ENCODE peak calls at places on chromosome 4, in four cellular contexts. One of them, this sample, is unnamed.

GRCh38 chr4:159297088-159297487 is 194.2 kb downstream of the RAPGEF2 start:
- DNase-seq in pancreas: no peak
- DNase-seq in brain microvascular endothelial cell: no peak
- DNase-seq in CD8-positive, alpha-beta memory T cell: no peak
- DNase-seq in this sample: no peak

GRCh38 chr4:4461850-4462249 is 74.9 kb downstream of the NSG1 start:
- DNase-seq in pancreas: no peak
- DNase-seq in brain microvascular endothelial cell: no peak
- DNase-seq in CD8-positive, alpha-beta memory T cell: peak; percentile 83
- DNase-seq in this sample: no peak

GRCh38 chr4:173218411-173219125 is 50.0 kb downstream of the GALNT7 start:
- DNase-seq in pancreas: no peak
- DNase-seq in CD8-positive, alpha-beta memory T cell: no peak
- DNase-seq in brain microvascular endothelial cell: peak; percentile 96
- DNase-seq in this sample: no peak

GRCh38 chr4:119854364-119854763 is 212.3 kb downstream of the MAD2L1 start:
- DNase-seq in CD8-positive, alpha-beta memory T cell: no peak
- DNase-seq in pancreas: no peak
- DNase-seq in brain microvascular endothelial cell: no peak
- DNase-seq in this sample: no peak

GRCh38 chr4:169851750-169852149 is 94.0 kb upstream of the HPF1 start:
- DNase-seq in CD8-positive, alpha-beta memory T cell: no peak
- DNase-seq in brain microvascular endothelial cell: no peak
- DNase-seq in pancreas: no peak
- DNase-seq in this sample: no peak

GRCh38 chr4:41514169-41514568 is 23.8 kb upstream of the LIMCH1 start:
- DNase-seq in CD8-positive, alpha-beta memory T cell: no peak
- DNase-seq in brain microvascular endothelial cell: no peak
- DNase-seq in pancreas: no peak
- DNase-seq in this sample: no peak

GRCh38 chr4:37719021-37719420 is 32.8 kb upstream of the RELL1 start:
- DNase-seq in brain microvascular endothelial cell: no peak
- DNase-seq in CD8-positive, alpha-beta memory T cell: no peak
- DNase-seq in pancreas: no peak
- DNase-seq in this sample: no peak

GRCh38 chr4:180058731-180059215 is 2184.4 kb upstream of the TENM3 start:
- DNase-seq in brain microvascular endothelial cell: no peak
- DNase-seq in pancreas: peak; percentile 78
- DNase-seq in CD8-positive, alpha-beta memory T cell: no peak
- DNase-seq in this sample: peak; percentile 69

GRCh38 chr4:71210831-71211230 is 128.0 kb upstream of the SLC4A4 start:
- DNase-seq in CD8-positive, alpha-beta memory T cell: no peak
- DNase-seq in brain microvascular endothelial cell: no peak
- DNase-seq in pancreas: no peak
- DNase-seq in this sample: no peak

GRCh38 chr4:99817310-99817885 is 771 bp downstream of the DAPP1 start:
- DNase-seq in pancreas: no peak
- DNase-seq in brain microvascular endothelial cell: no peak
- DNase-seq in CD8-positive, alpha-beta memory T cell: no peak
- DNase-seq in this sample: no peak

GRCh38 chr4:183919173-183919572 is 14.1 kb downstream of the STOX2 start:
- DNase-seq in CD8-positive, alpha-beta memory T cell: no peak
- DNase-seq in brain microvascular endothelial cell: no peak
- DNase-seq in pancreas: peak; percentile 53
- DNase-seq in this sample: no peak

GRCh38 chr4:158450741-158451140 is 70.9 kb upstream of the RXFP1 start:
- DNase-seq in brain microvascular endothelial cell: no peak
- DNase-seq in CD8-positive, alpha-beta memory T cell: no peak
- DNase-seq in pancreas: no peak
- DNase-seq in this sample: no peak

GRCh38 chr4:65341557-65341956 is 328.7 kb downstream of the EPHA5 start:
- DNase-seq in pancreas: no peak
- DNase-seq in brain microvascular endothelial cell: no peak
- DNase-seq in CD8-positive, alpha-beta memory T cell: no peak
- DNase-seq in this sample: no peak

GRCh38 chr4:26854701-26855100 is 5.9 kb upstream of the STIM2 start:
- DNase-seq in brain microvascular endothelial cell: no peak
- DNase-seq in CD8-positive, alpha-beta memory T cell: no peak
- DNase-seq in pancreas: no peak
- DNase-seq in this sample: no peak

GRCh38 chr4:56803473-56803872 is 18.0 kb downstream of the SPINK2 start:
- DNase-seq in brain microvascular endothelial cell: peak; percentile 31
- DNase-seq in CD8-positive, alpha-beta memory T cell: no peak
- DNase-seq in pancreas: no peak
- DNase-seq in this sample: no peak

GRCh38 chr4:19575959-19576358 is 675.7 kb upstream of the SLIT2 start:
- DNase-seq in CD8-positive, alpha-beta memory T cell: no peak
- DNase-seq in pancreas: no peak
- DNase-seq in brain microvascular endothelial cell: no peak
- DNase-seq in this sample: no peak

GRCh38 chr4:138650917-138651564 is 364.5 kb upstream of the NOCT start:
- DNase-seq in brain microvascular endothelial cell: peak; percentile 85
- DNase-seq in pancreas: no peak
- DNase-seq in CD8-positive, alpha-beta memory T cell: no peak
- DNase-seq in this sample: no peak

GRCh38 chr4:20044936-20045335 is 206.8 kb upstream of the SLIT2 start:
- DNase-seq in CD8-positive, alpha-beta memory T cell: no peak
- DNase-seq in brain microvascular endothelial cell: no peak
- DNase-seq in pancreas: no peak
- DNase-seq in this sample: no peak

GRCh38 chr4:128986019-128986418 is 107.3 kb downstream of the SCLT1 start:
- DNase-seq in CD8-positive, alpha-beta memory T cell: no peak
- DNase-seq in pancreas: no peak
- DNase-seq in brain microvascular endothelial cell: no peak
- DNase-seq in this sample: no peak

GRCh38 chr4:7295201-7295916 is 103.0 kb downstream of the SORCS2 start:
- DNase-seq in pancreas: no peak
- DNase-seq in CD8-positive, alpha-beta memory T cell: no peak
- DNase-seq in brain microvascular endothelial cell: no peak
- DNase-seq in this sample: peak; percentile 81

GRCh38 chr4:3436798-3437581 is 4.8 kb upstream of the HGFAC start:
- DNase-seq in CD8-positive, alpha-beta memory T cell: no peak
- DNase-seq in brain microvascular endothelial cell: peak; percentile 12
- DNase-seq in pancreas: no peak
- DNase-seq in this sample: peak; percentile 90

GRCh38 chr4:40524642-40525041 is 105.0 kb downstream of the RBM47 start:
- DNase-seq in CD8-positive, alpha-beta memory T cell: no peak
- DNase-seq in brain microvascular endothelial cell: no peak
- DNase-seq in pancreas: no peak
- DNase-seq in this sample: no peak

GRCh38 chr4:8033776-8034528 is 94.3 kb upstream of the AFAP1 start:
- DNase-seq in pancreas: peak; percentile 42
- DNase-seq in CD8-positive, alpha-beta memory T cell: no peak
- DNase-seq in brain microvascular endothelial cell: no peak
- DNase-seq in this sample: no peak

GRCh38 chr4:183469327-183469726 is 24.9 kb downstream of the CDKN2AIP start:
- DNase-seq in CD8-positive, alpha-beta memory T cell: no peak
- DNase-seq in brain microvascular endothelial cell: no peak
- DNase-seq in pancreas: no peak
- DNase-seq in this sample: no peak

GRCh38 chr4:1405249-1405635 is 1.0 kb downstream of the NKX1-1 start:
- DNase-seq in CD8-positive, alpha-beta memory T cell: no peak
- DNase-seq in pancreas: no peak
- DNase-seq in brain microvascular endothelial cell: no peak
- DNase-seq in this sample: no peak

GRCh38 chr4:1402516-1403101 is 3.6 kb downstream of the NKX1-1 start:
- DNase-seq in brain microvascular endothelial cell: no peak
- DNase-seq in CD8-positive, alpha-beta memory T cell: no peak
- DNase-seq in pancreas: peak; percentile 65
- DNase-seq in this sample: peak; percentile 64

GRCh38 chr4:1403177-1403583 is 3.1 kb downstream of the NKX1-1 start:
- DNase-seq in pancreas: peak; percentile 70
- DNase-seq in CD8-positive, alpha-beta memory T cell: peak; percentile 38
- DNase-seq in brain microvascular endothelial cell: no peak
- DNase-seq in this sample: peak; percentile 54

GRCh38 chr4:1404573-1405248 is 1.5 kb downstream of the NKX1-1 start:
- DNase-seq in brain microvascular endothelial cell: no peak
- DNase-seq in pancreas: peak; percentile 51
- DNase-seq in CD8-positive, alpha-beta memory T cell: no peak
- DNase-seq in this sample: peak; percentile 58

GRCh38 chr4:1403591-1404572 is 2.4 kb downstream of the NKX1-1 start:
- DNase-seq in CD8-positive, alpha-beta memory T cell: peak; percentile 35
- DNase-seq in pancreas: peak; percentile 68
- DNase-seq in brain microvascular endothelial cell: no peak
- DNase-seq in this sample: peak; percentile 74
- H3K4me3 ChIP-seq in CD8-positive, alpha-beta memory T cell: no peak overlapping the region
- H3K4me3 ChIP-seq in pancreas: no peak overlapping the region
- H3K4me3 ChIP-seq in brain microvascular endothelial cell: no peak overlapping the region
- H3K4me3 ChIP-seq in this sample: no peak overlapping the region

DNA sequence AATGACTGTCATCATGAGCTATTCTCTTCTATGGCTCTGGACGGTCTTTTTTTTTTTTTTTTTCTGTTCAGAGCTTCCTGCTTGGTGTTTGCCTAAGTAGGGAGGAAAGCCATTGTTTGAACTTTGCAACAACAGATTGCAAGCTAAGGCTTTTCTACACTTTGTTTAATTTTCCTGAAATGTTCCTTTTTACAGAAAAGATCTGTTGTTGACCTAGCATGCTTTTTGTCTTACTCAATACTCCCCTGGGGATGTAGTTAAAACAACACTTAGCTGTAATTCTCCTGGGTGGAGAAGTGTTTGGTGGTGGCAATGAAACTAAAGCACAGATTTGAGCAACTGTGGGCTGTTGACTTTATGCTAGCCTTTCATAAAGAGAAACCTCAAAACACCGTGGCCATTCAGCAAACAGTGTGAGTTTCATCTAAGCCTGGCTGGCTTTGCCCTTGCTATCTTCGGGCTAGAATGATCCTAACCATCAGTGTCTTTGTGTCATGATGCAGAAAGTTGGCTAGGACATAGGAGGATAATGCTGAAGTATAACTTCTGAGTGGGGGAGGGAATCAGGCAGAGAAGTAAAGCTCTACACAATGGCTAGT is 110.5 kb downstream of the ANXA3 start:
- DNase-seq in CD8-positive, alpha-beta memory T cell: no peak
- DNase-seq in brain microvascular endothelial cell: peak; percentile 56
- DNase-seq in pancreas: no peak
- DNase-seq in this sample: no peak
- H3K4me3 ChIP-seq in CD8-positive, alpha-beta memory T cell: no peak overlapping the region
- H3K4me3 ChIP-seq in brain microvascular endothelial cell: no peak overlapping the region
- H3K4me3 ChIP-seq in pancreas: no peak overlapping the region
- H3K4me3 ChIP-seq in this sample: no peak overlapping the region

GRCh38 chr4:186226521-186227189 is 652 bp upstream of the KLKB1 start:
- DNase-seq in CD8-positive, alpha-beta memory T cell: no peak
- DNase-seq in pancreas: peak; percentile 35
- DNase-seq in brain microvascular endothelial cell: no peak
- DNase-seq in this sample: peak; percentile 45

GRCh38 chr4:186227744-186228513 is 622 bp downstream of the KLKB1 start:
- DNase-seq in pancreas: no peak
- DNase-seq in CD8-positive, alpha-beta memory T cell: no peak
- DNase-seq in brain microvascular endothelial cell: no peak
- DNase-seq in this sample: no peak

GRCh38 chr4:186228514-186228894 is 1.2 kb downstream of the KLKB1 start:
- DNase-seq in brain microvascular endothelial cell: no peak
- DNase-seq in CD8-positive, alpha-beta memory T cell: no peak
- DNase-seq in pancreas: no peak
- DNase-seq in this sample: no peak

GRCh38 chr4:186225848-186226247 is 1.5 kb upstream of the KLKB1 start:
- DNase-seq in brain microvascular endothelial cell: no peak
- DNase-seq in CD8-positive, alpha-beta memory T cell: no peak
- DNase-seq in pancreas: no peak
- DNase-seq in this sample: no peak

GRCh38 chr4:186227221-186227620 is at the start of gene KLKB1:
- DNase-seq in brain microvascular endothelial cell: peak; percentile 52
- DNase-seq in pancreas: no peak
- DNase-seq in CD8-positive, alpha-beta memory T cell: no peak
- DNase-seq in this sample: no peak
- H3K4me3 ChIP-seq in brain microvascular endothelial cell: no peak within 1 kb of the TSS
- H3K4me3 ChIP-seq in pancreas: peak within 1 kb of the TSS; percentile 6
- H3K4me3 ChIP-seq in CD8-positive, alpha-beta memory T cell: no peak within 1 kb of the TSS
- H3K4me3 ChIP-seq in this sample: peak within 1 kb of the TSS; percentile 24

GRCh38 chr4:80221161-80221560 is 23.9 kb downstream of the PRDM8 start:
- DNase-seq in CD8-positive, alpha-beta memory T cell: no peak
- DNase-seq in pancreas: no peak
- DNase-seq in brain microvascular endothelial cell: no peak
- DNase-seq in this sample: no peak

GRCh38 chr4:80216100-80216761 is 18.9 kb downstream of the PRDM8 start:
- DNase-seq in CD8-positive, alpha-beta memory T cell: no peak
- DNase-seq in pancreas: no peak
- DNase-seq in brain microvascular endothelial cell: no peak
- DNase-seq in this sample: no peak

GRCh38 chr4:80220711-80221110 is 23.4 kb downstream of the PRDM8 start:
- DNase-seq in CD8-positive, alpha-beta memory T cell: no peak
- DNase-seq in brain microvascular endothelial cell: no peak
- DNase-seq in pancreas: no peak
- DNase-seq in this sample: no peak

GRCh38 chr4:80215449-80216052 is 18.2 kb downstream of the PRDM8 start:
- DNase-seq in CD8-positive, alpha-beta memory T cell: no peak
- DNase-seq in pancreas: no peak
- DNase-seq in brain microvascular endothelial cell: no peak
- DNase-seq in this sample: no peak

DNA sequence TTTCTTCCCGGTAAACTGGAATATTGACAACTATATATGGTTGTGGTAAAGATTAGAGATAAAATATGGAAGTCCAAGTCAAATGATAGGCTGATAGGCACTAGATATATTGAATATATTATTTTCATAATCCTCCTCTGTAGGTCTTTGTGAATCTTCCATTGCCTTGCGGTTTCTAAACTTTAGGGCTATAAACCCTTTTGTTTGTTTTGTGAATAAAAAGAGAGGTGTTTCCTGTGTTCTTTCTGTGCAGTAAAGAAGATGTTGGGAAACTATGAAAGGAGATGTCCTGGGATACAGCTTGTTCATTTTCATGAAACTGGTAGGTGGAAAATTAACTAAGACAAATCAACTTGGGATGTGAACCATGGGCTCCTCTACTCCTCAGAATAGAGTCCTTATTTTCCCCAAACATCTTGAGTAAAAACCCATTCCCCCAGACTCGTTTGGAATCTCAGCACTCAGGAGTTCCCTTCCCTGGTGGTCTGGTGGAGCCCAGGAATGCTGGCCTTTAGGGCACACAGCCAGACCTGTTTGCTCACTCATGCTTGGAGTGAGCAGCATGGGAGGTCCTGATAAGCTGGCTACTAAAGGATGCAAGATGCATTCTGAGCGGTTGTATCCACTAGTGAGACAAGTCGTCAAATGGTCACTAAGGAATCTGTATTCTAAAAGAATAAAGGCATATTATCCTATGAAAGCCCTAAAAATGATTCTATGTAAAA is 22.2 kb downstream of the PRDM8 start:
- DNase-seq in pancreas: no peak
- DNase-seq in CD8-positive, alpha-beta memory T cell: no peak
- DNase-seq in brain microvascular endothelial cell: no peak
- DNase-seq in this sample: no peak
- H3K4me3 ChIP-seq in pancreas: no peak overlapping the region
- H3K4me3 ChIP-seq in CD8-positive, alpha-beta memory T cell: no peak overlapping the region
- H3K4me3 ChIP-seq in brain microvascular endothelial cell: no peak overlapping the region
- H3K4me3 ChIP-seq in this sample: no peak overlapping the region

GRCh38 chr4:52750819-52751348 is 341 bp downstream of the ERVMER34-1 start:
- DNase-seq in CD8-positive, alpha-beta memory T cell: no peak
- DNase-seq in brain microvascular endothelial cell: no peak
- DNase-seq in pancreas: peak; percentile 75
- DNase-seq in this sample: no peak
- H3K4me3 ChIP-seq in CD8-positive, alpha-beta memory T cell: peak overlapping the region; percentile 22
- H3K4me3 ChIP-seq in brain microvascular endothelial cell: peak overlapping the region; percentile 54
- H3K4me3 ChIP-seq in pancreas: peak overlapping the region; percentile 50
- H3K4me3 ChIP-seq in this sample: peak overlapping the region; percentile 63